ENCODE peak calls at places on chromosomes 1 and 21, in four cellular contexts. W, F, B and I are unnamed samples.

GRCh38 chr1:34926894-34927293 is 2.6 kb downstream of the DLGAP3 start:
- DNase-seq in F (no peak), B (no peak), W (no peak), I (no peak)

GRCh38 chr1:118989878-118990378 is 1.8 kb upstream of the TBX15 start:
- DNase-seq in W (no peak), F (no peak), B (peak), I (no peak)

GRCh38 chr21:26449161-26449560 is 123.9 kb downstream of the CYYR1 start:
- DNase-seq in W (peak), B (no peak), F (no peak), I (peak)

GRCh38 chr1:29829448-29830344 is 593.4 kb downstream of the PTPRU start:
- DNase-seq in B (no peak), F (no peak), W (no peak), I (no peak)

GRCh38 chr1:23799570-23800395 is 771 bp downstream of the GALE start:
- DNase-seq in F (no peak), W (no peak), B (peak), I (no peak)

GRCh38 chr1:116825735-116826438 is 71.7 kb downstream of the CD2 start:
- DNase-seq in F (no peak), W (no peak), B (no peak), I (peak)

GRCh38 chr1:160779662-160780397 is 16.1 kb upstream of the LY9 start:
- DNase-seq in F (peak), B (peak), W (no peak), I (peak)

GRCh38 chr1:192539450-192540132 is 36.0 kb upstream of the RGS1 start:
- DNase-seq in F (no peak), B (peak), W (peak), I (peak)

GRCh38 chr1:223479718-223480425 is 86.7 kb downstream of the CCDC185 start:
- DNase-seq in W (no peak), B (peak), F (no peak), I (no peak)

GRCh38 chr1:50542362-50542761 is 119.1 kb upstream of the DMRTA2 start:
- DNase-seq in W (no peak), B (no peak), F (no peak), I (no peak)

GRCh38 chr1:70156529-70157120 is 48.8 kb downstream of the LRRC40 start:
- DNase-seq in W (no peak), F (no peak), B (no peak), I (no peak)

GRCh38 chr1:78833491-78833890 is 173.0 kb downstream of the ADGRL4 start:
- DNase-seq in W (no peak), B (no peak), F (no peak), I (peak)

GRCh38 chr21:25186278-25186677 is 421.0 kb downstream of the MRPL39 start:
- DNase-seq in W (no peak), B (peak), F (no peak), I (no peak)